ENCODE peak calls at places on chromosomes 3 and 15, in four cellular contexts. Z, L, B and A are unnamed samples.

GRCh38 chr15:43287254-43287653 is 20.5 kb upstream of the TGM5 start:
- DNase-seq in Z (no peak), L (no peak), B (no peak), A (no peak)

GRCh38 chr3:184099806-184100686 is 3.2 kb downstream of the HTR3E start:
- DNase-seq in Z (no peak), L (no peak), B (no peak), A (no peak)

GRCh38 chr3:71361346-71361745 is 222.2 kb downstream of the FOXP1 start:
- DNase-seq in Z (no peak), L (no peak), B (no peak), A (no peak)

GRCh38 chr3:14137445-14137844 is 12.6 kb downstream of the TMEM43 start:
- DNase-seq in Z (no peak), L (no peak), B (no peak), A (no peak)

GRCh38 chr15:43702174-43702573 is 8.5 kb downstream of the CKMT1A start:
- DNase-seq in Z (no peak), L (no peak), B (no peak), A (no peak)

GRCh38 chr15:89381330-89381729 is 46.7 kb upstream of the POLG start:
- DNase-seq in Z (no peak), L (no peak), B (no peak), A (no peak)

GRCh38 chr3:29202368-29202767 is 78.5 kb upstream of the RBMS3 start:
- DNase-seq in Z (no peak), L (no peak), B (no peak), A (no peak)

GRCh38 chr15:67603063-67603462 is 60.6 kb downstream of the MAP2K5 start:
- DNase-seq in Z (no peak), L (no peak), B (no peak), A (no peak)

GRCh38 chr3:156483426-156483825 is 71.5 kb downstream of the SSR3 start:
- DNase-seq in Z (no peak), L (peak; percentile 42), B (no peak), A (no peak)

GRCh38 chr3:87706176-87706575 is 352.6 kb downstream of the CGGBP1 start:
- DNase-seq in Z (no peak), L (no peak), B (no peak), A (no peak)

GRCh38 chr3:68060186-68060585 is 405.8 kb upstream of the SUCLG2 start:
- DNase-seq in Z (no peak), L (no peak), B (no peak), A (no peak)

GRCh38 chr15:71784719-71785118 is 25.6 kb upstream of the NR2E3 start:
- DNase-seq in Z (no peak), L (peak; percentile 34), B (no peak), A (peak; percentile 56)

GRCh38 chr15:42374810-42375209 is 15.5 kb downstream of the CAPN3 start:
- DNase-seq in Z (no peak), L (no peak), B (no peak), A (no peak)

GRCh38 chr3:45273681-45274515 is 47.8 kb upstream of the TMEM158 start:
- DNase-seq in Z (no peak), L (no peak), B (no peak), A (no peak)

GRCh38 chr3:120468635-120469295 is 18.0 kb upstream of the FSTL1 start:
- DNase-seq in Z (no peak), L (no peak), B (peak; percentile 62), A (no peak)

GRCh38 chr3:99355465-99355864 is 282.9 kb upstream of the COL8A1 start:
- DNase-seq in Z (no peak), L (no peak), B (no peak), A (no peak)

GRCh38 chr3:182142928-182143327 is 431.2 kb downstream of the SOX2 start:
- DNase-seq in Z (no peak), L (peak; percentile 24), B (no peak), A (no peak)

GRCh38 chr3:133828576-133829309 is 23.1 kb downstream of the SRPRB start:
- DNase-seq in Z (no peak), L (no peak), B (peak; percentile 86), A (no peak)

GRCh38 chr3:160225181-160226025 is at the start of gene C3orf80:
- DNase-seq in Z (peak; percentile 53), L (peak; percentile 30), B (no peak), A (no peak)

GRCh38 chr3:102182162-102182561 is 252.7 kb upstream of the ZPLD1 start:
- DNase-seq in Z (no peak), L (no peak), B (no peak), A (no peak)

GRCh38 chr15:60937278-60937677 is 291.8 kb downstream of the RORA start:
- DNase-seq in Z (no peak), L (no peak), B (no peak), A (no peak)

GRCh38 chr3:133941390-133941789 is 45.7 kb upstream of the RAB6B start:
- DNase-seq in Z (no peak), L (no peak), B (peak; percentile 76), A (peak; percentile 61)

GRCh38 chr3:156135921-156136655 is 15.7 kb downstream of the KCNAB1 start:
- DNase-seq in Z (no peak), L (no peak), B (no peak), A (no peak)

GRCh38 chr15:63600646-63601025 is 3.4 kb downstream of the FBXL22 start:
- DNase-seq in Z (peak; percentile 91), L (no peak), B (no peak), A (peak; percentile 90)

GRCh38 chr15:62439543-62440016 is 274.5 kb upstream of the C2CD4B start:
- DNase-seq in Z (no peak), L (no peak), B (no peak), A (no peak)

GRCh38 chr15:56286213-56286612 is 42.5 kb upstream of the RFX7 start:
- DNase-seq in Z (peak; percentile 12), L (peak; percentile 7), B (no peak), A (no peak)
- TF ChIP-seq CTCF in Z (no peak), L (peak; percentile 64), B (no peak), A (no peak)

GRCh38 chr3:190831225-190831624 is 31.3 kb downstream of the GMNC start:
- DNase-seq in Z (no peak), L (no peak), B (no peak), A (no peak)
- H3K4me3 ChIP-seq in Z (no peak overlapping the region), L (no peak overlapping the region), B (no peak overlapping the region), A (no peak overlapping the region)

GRCh38 chr3:126460386-126460785 is 15.3 kb downstream of the ZXDC start:
- DNase-seq in Z (no peak), L (no peak), B (no peak), A (peak; percentile 29)
- H3K27ac ChIP-seq in Z (no peak overlapping the region), L (no peak overlapping the region), B (no peak overlapping the region), A (no peak overlapping the region)

DNA sequence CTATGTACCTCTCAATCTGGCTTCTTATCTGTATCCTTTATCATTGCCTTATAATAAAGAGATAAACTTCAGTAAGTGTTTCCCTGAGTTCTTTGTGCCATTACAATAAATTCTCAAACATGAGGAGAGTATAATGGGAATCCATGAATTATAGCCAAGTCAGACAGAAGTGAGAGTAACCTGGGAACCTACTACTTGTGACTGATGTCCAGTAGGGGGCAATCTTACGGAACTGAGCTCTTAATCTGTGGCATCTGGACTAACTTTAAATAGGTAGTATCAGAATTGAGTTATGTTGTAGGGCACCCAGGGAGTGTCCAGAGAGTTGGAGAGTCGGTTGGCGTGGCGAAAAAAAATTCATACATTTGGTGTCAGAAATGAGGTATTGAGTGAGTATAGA is 542.6 kb downstream of the ZBBX start:
- DNase-seq in Z (no peak), L (peak; percentile 24), B (no peak), A (no peak)
- TF ChIP-seq CTCF in Z (no peak), L (peak; percentile 79), B (no peak), A (no peak)

GRCh38 chr3:73623996-73624362 is 762 bp downstream of the PDZRN3 start:
- DNase-seq in Z (peak; percentile 38), L (no peak), B (no peak), A (no peak)
- H3K4me3 ChIP-seq in Z (peak overlapping the region; percentile 72), L (no peak overlapping the region), B (peak overlapping the region; percentile 61), A (peak overlapping the region; percentile 84)